ENCODE peak calls at places on chromosomes 5 and 9, in ten cellular contexts. X, G, N, W, O, C, Z, J, F and S are unnamed samples.

GRCh38 chr9:69120380-69121154 is 53.5 kb upstream of the TJP2 start:
- DNase-seq in Z (no peak), X (peak; percentile 97), F (peak; percentile 92), C (peak; percentile 7), W (no peak), O (peak; percentile 95), G (peak; percentile 95), J (peak; percentile 66), N (no peak), S (peak; percentile 96)

GRCh38 chr9:130327781-130328348 is 62.3 kb downstream of the HMCN2 start:
- DNase-seq in N (no peak), C (peak; percentile 72), O (no peak), J (peak; percentile 43), F (peak; percentile 60), W (peak; percentile 6), X (no peak), G (no peak), Z (peak; percentile 55), S (peak; percentile 90)

GRCh38 chr5:173204185-173204979 is 30.6 kb downstream of the NKX2-5 start:
- DNase-seq in Z (no peak), C (peak; percentile 12), W (no peak), F (no peak), N (peak; percentile 53), X (peak; percentile 40), J (no peak), O (no peak), G (no peak), S (no peak)

GRCh38 chr5:159038907-159039306 is 60.8 kb downstream of the EBF1 start:
- DNase-seq in W (peak; percentile 73), X (no peak), O (no peak), J (no peak), C (peak; percentile 89), Z (no peak), N (no peak), G (no peak), F (no peak), S (no peak)

GRCh38 chr5:146399446-146399845 is 47.7 kb upstream of the TCERG1 start:
- DNase-seq in Z (no peak), N (no peak), X (no peak), J (no peak), F (no peak), W (no peak), O (no peak), G (no peak), C (peak; percentile 50), S (no peak)

GRCh38 chr9:92094655-92095054 is 20.6 kb downstream of the SPTLC1 start:
- DNase-seq in Z (no peak), F (no peak), G (no peak), J (no peak), N (no peak), X (peak; percentile 47), C (peak; percentile 28), W (no peak), O (peak; percentile 59), S (no peak)

GRCh38 chr9:130955947-130956621 is 17.0 kb upstream of the FIBCD1 start:
- DNase-seq in O (no peak), J (peak; percentile 45), Z (no peak), F (no peak), X (no peak), G (no peak), C (no peak), N (no peak), W (no peak), S (no peak)

GRCh38 chr9:33867747-33868429 is 50.9 kb downstream of the UBE2R2 start:
- DNase-seq in X (no peak), F (peak; percentile 55), W (no peak), N (no peak), G (no peak), C (no peak), Z (peak; percentile 66), J (no peak), O (no peak), S (no peak)

GRCh38 chr9:29625292-29625731 is 2052.0 kb upstream of the C9orf72 start:
- DNase-seq in C (peak; percentile 60), J (no peak), G (no peak), W (no peak), O (no peak), N (no peak), Z (no peak), X (no peak), F (no peak), S (no peak)

GRCh38 chr5:1526151-1526631 is 2.4 kb upstream of the LPCAT1 start:
- DNase-seq in O (peak; percentile 41), N (no peak), F (peak; percentile 45), C (no peak), X (no peak), Z (no peak), G (peak; percentile 67), J (peak; percentile 5), W (no peak), S (peak; percentile 71)

GRCh38 chr5:169628891-169629290 is 8.2 kb upstream of the DOCK2 start:
- DNase-seq in W (peak; percentile 36), Z (no peak), F (no peak), N (no peak), C (peak; percentile 84), G (no peak), O (no peak), J (no peak), X (no peak), S (no peak)

GRCh38 chr5:61823796-61824195 is 482.2 kb upstream of the KIF2A start:
- DNase-seq in F (no peak), N (no peak), W (no peak), C (no peak), J (peak; percentile 20), Z (no peak), O (no peak), G (no peak), X (no peak), S (no peak)

GRCh38 chr5:421287-421880 is 21.6 kb upstream of the EXOC3 start:
- DNase-seq in X (no peak), G (no peak), J (no peak), O (peak; percentile 41), F (peak; percentile 39), Z (no peak), N (no peak), C (no peak), W (no peak), S (peak; percentile 40)

GRCh38 chr5:6849569-6849968 is 136.3 kb downstream of the TENT4A start:
- DNase-seq in G (no peak), F (no peak), C (no peak), O (peak; percentile 4), Z (no peak), W (no peak), J (no peak), X (no peak), N (no peak), S (no peak)

GRCh38 chr9:133979921-133980863 is 11.9 kb downstream of the VAV2 start:
- DNase-seq in C (no peak), J (no peak), F (no peak), W (no peak), Z (peak; percentile 14), N (no peak), O (no peak), X (no peak), G (peak; percentile 91), S (peak; percentile 82)

GRCh38 chr5:115873392-115873791 is 31.7 kb downstream of the AP3S1 start:
- DNase-seq in X (no peak), Z (no peak), J (no peak), F (no peak), G (no peak), C (peak; percentile 78), O (no peak), W (no peak), N (no peak), S (no peak)

GRCh38 chr5:115872447-115872846 is 30.7 kb downstream of the AP3S1 start:
- DNase-seq in G (no peak), X (no peak), N (no peak), F (no peak), O (no peak), C (no peak), J (no peak), W (no peak), Z (no peak), S (no peak)

DNA sequence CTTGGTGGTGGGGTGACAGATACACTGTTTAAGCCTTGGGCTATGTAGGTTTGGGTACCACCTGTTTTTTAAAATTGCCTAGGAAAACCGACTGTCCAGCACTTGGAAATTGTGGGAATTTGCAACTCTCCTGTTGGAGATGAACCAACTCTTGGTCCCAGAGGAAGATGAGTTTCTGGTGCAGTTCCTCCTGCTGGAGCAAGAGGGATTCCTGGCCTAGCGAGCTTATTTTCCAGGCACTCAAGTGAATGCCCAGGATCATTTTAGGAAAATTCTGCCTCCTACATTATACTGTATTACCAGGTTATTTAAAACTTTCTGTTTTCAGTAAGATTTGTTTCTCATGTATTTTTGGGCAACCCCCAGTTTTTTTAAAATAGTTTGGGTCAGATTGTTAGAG is 33.7 kb downstream of the AP3S1 start:
- DNase-seq in N (peak; percentile 17), C (no peak), G (no peak), J (no peak), F (no peak), W (no peak), O (peak; percentile 50), Z (no peak), X (peak; percentile 55), S (no peak)
- TF ChIP-seq CTCF in N (no peak), C (no peak), G (no peak), J (no peak), F (no peak), W (peak; percentile 8), O (peak; percentile 65), Z (peak; percentile 36), X (peak; percentile 34), S (no peak)

GRCh38 chr5:132446621-132447020 is 44.0 kb downstream of the IRF1 start:
- DNase-seq in J (no peak), O (no peak), Z (peak; percentile 76), W (no peak), X (no peak), G (no peak), N (no peak), C (peak; percentile 62), F (peak; percentile 66), S (no peak)
- H3K27ac ChIP-seq in J (no peak overlapping the region), O (no peak overlapping the region), Z (peak overlapping the region; percentile 74), W (no peak overlapping the region), X (no peak overlapping the region), G (no peak overlapping the region), N (no peak overlapping the region), C (no peak overlapping the region), F (no peak overlapping the region), S (no peak overlapping the region)

GRCh38 chr5:134763221-134763620 is 4.6 kb downstream of the DDX46 start:
- DNase-seq in J (no peak), O (no peak), C (no peak), G (no peak), X (no peak), W (no peak), Z (no peak), N (no peak), F (no peak), S (no peak)

GRCh38 chr5:134769206-134769605 is 10.6 kb downstream of the DDX46 start:
- DNase-seq in C (peak; percentile 6), Z (no peak), O (no peak), N (peak; percentile 13), J (no peak), W (no peak), G (no peak), F (no peak), X (no peak), S (no peak)
- H3K4me3 ChIP-seq in C (no peak overlapping the region), Z (no peak overlapping the region), O (no peak overlapping the region), N (no peak overlapping the region), J (no peak overlapping the region), W (no peak overlapping the region), G (no peak overlapping the region), F (no peak overlapping the region), X (no peak overlapping the region), S (no peak overlapping the region)

DNA sequence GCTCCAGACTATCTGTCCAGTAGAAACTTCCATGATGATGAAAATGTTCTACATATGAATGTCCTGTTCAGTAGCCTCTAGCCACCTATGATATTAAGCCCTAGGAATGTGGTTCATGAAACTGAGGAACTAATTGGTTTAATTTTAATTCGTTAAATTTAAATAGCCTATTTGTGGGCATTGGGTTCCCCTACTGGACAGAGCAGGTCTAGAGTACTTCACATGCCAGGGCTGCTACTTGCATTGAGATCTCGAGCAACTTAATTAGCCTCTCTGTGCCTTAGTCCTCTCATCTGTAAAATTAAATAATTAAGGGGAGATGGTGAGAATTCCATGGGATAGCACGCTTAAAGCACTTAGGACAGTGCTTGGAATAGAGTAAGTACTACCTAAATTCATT is 160.0 kb downstream of the PAPPA start:
- DNase-seq in C (no peak), F (no peak), W (no peak), N (no peak), Z (no peak), X (no peak), J (no peak), O (no peak), G (no peak), S (no peak)
- TF ChIP-seq CTCF in C (no peak), F (no peak), W (peak; percentile 30), N (no peak), Z (no peak), X (peak; percentile 41), J (peak; percentile 18), O (peak; percentile 55), G (no peak), S (peak; percentile 8)